ENCODE peak calls at places on chromosomes 13 and 19, in ten cellular contexts. E is RWPE1, C is cardiac fibroblast, N is NCI-H510A treated with DMSO at 0.1 percent for 48 hours, V is body of pancreas, M is fibroblast of the aortic adventitia, H is adipocyte, B is endodermal cell, S is nephron progenitor cell, D is iPS-NIHi11. A is an unnamed sample.

GRCh38 chr13:23656637-23657036 is 86.4 kb downstream of the TNFRSF19 start:
- DNase-seq in E (no peak), S (no peak), B (no peak), M (peak), C (peak), H (peak), V (peak), D (no peak), N (peak), A (no peak)

GRCh38 chr13:102769679-102770078 is 3.9 kb downstream of the TEX30 start:
- DNase-seq in H (peak), C (peak), M (peak), E (no peak), D (no peak), V (no peak), B (no peak), N (no peak), S (no peak), A (no peak)

GRCh38 chr19:57830071-57830602 is at the start of gene ZNF587B:
- DNase-seq in S (peak), N (no peak), E (no peak), M (peak), C (peak), H (peak), B (peak), D (peak), V (peak), A (peak)

GRCh38 chr13:48595330-48596127 is 58.2 kb upstream of the CYSLTR2 start:
- DNase-seq in D (peak), C (peak), V (peak), S (no peak), E (peak), B (peak), H (peak), N (no peak), M (peak), A (peak)

GRCh38 chr13:75904012-75904411 is 267.9 kb downstream of the LMO7 start:
- DNase-seq in M (no peak), B (no peak), D (no peak), H (no peak), E (no peak), N (no peak), S (no peak), C (no peak), V (no peak), A (no peak)

GRCh38 chr19:52464798-52465470 is 11.6 kb downstream of the ZNF578 start:
- DNase-seq in N (no peak), B (peak), H (no peak), D (peak), V (no peak), S (peak), E (no peak), C (no peak), M (no peak), A (no peak)

GRCh38 chr19:32605544-32605943 is 24.6 kb downstream of the PDCD5 start:
- DNase-seq in C (no peak), M (no peak), V (no peak), N (no peak), E (no peak), B (no peak), S (no peak), D (no peak), H (no peak), A (no peak)

GRCh38 chr13:102870677-102871415 is 25.0 kb downstream of the ERCC5 start:
- DNase-seq in D (peak), B (peak), N (peak), E (peak), V (peak), H (peak), M (peak), S (peak), C (peak), A (no peak)

GRCh38 chr19:30076751-30077670 is 135.0 kb downstream of the URI1 start:
- DNase-seq in N (no peak), M (no peak), B (peak), D (no peak), H (no peak), V (no peak), S (no peak), E (no peak), C (no peak), A (no peak)

GRCh38 chr19:35436477-35437141 is 11.4 kb upstream of the FFAR2 start:
- DNase-seq in E (peak), C (peak), D (no peak), M (peak), H (peak), N (no peak), S (no peak), B (no peak), V (peak), A (peak)

GRCh38 chr19:322616-323015 is 22.0 kb downstream of the MIER2 start:
- DNase-seq in N (no peak), C (no peak), H (no peak), V (no peak), D (no peak), S (no peak), B (no peak), E (no peak), M (no peak), A (no peak)

GRCh38 chr19:39199025-39199424 is 2.3 kb downstream of the NCCRP1 start:
- DNase-seq in S (peak), C (peak), D (peak), H (peak), N (no peak), V (peak), M (peak), B (no peak), E (no peak), A (no peak)

GRCh38 chr19:14333101-14333871 is 48.0 kb upstream of the ADGRE5 start:
- DNase-seq in S (peak), C (peak), B (peak), M (peak), E (peak), V (no peak), N (no peak), D (peak), H (peak), A (no peak)

GRCh38 chr13:94860981-94861407 is 148.6 kb upstream of the SOX21 start:
- DNase-seq in N (peak), S (no peak), C (peak), H (peak), D (no peak), E (no peak), V (peak), M (peak), B (no peak), A (no peak)

GRCh38 chr19:45485301-45486077 is 11.4 kb downstream of the RTN2 start:
- DNase-seq in N (peak), C (peak), D (peak), V (peak), M (peak), B (peak), E (peak), H (peak), S (peak), A (peak)

GRCh38 chr19:40443930-40444180 is 280 bp downstream of the SERTAD3 start:
- DNase-seq in E (peak), C (peak), S (no peak), D (peak), H (no peak), M (peak), N (no peak), V (no peak), B (no peak), A (no peak)

GRCh38 chr19:33751386-33751770 is 45.3 kb upstream of the KCTD15 start:
- DNase-seq in N (no peak), D (no peak), S (no peak), E (no peak), M (no peak), B (no peak), C (no peak), H (no peak), V (no peak), A (no peak)

GRCh38 chr13:82636119-82636518 is 1246.2 kb downstream of the SLITRK1 start:
- DNase-seq in V (no peak), N (no peak), H (peak), M (no peak), S (no peak), E (peak), C (no peak), D (no peak), B (no peak), A (no peak)

GRCh38 chr19:17424743-17425365 is 5.0 kb downstream of the MVB12A start:
- DNase-seq in E (no peak), B (peak), M (peak), D (peak), H (peak), S (peak), V (no peak), N (peak), C (peak), A (no peak)

GRCh38 chr19:799076-799881 is 2.0 kb downstream of the PTBP1 start:
- DNase-seq in C (peak), E (no peak), H (peak), D (no peak), S (peak), V (peak), B (peak), N (no peak), M (peak), A (peak)

GRCh38 chr19:56120371-56121179 is 520 bp downstream of the ZNF787 start:
- DNase-seq in C (peak), S (peak), N (peak), H (peak), B (peak), D (peak), V (peak), M (peak), E (peak), A (peak)

GRCh38 chr19:53671621-53672111 is 39.9 kb downstream of the DPRX start:
- DNase-seq in B (no peak), D (no peak), N (no peak), H (no peak), C (no peak), M (no peak), V (no peak), S (no peak), E (no peak), A (no peak)

GRCh38 chr19:46265217-46265828 is 31.5 kb upstream of the HIF3A start:
- DNase-seq in S (peak), N (peak), E (peak), C (peak), H (peak), B (peak), D (peak), V (peak), M (peak), A (peak)

A was measured in stimulated activated effector memory CD8-positive, alpha-beta T cell treated with anti-CD3 and anti-CD28 coated beads, Interleukin-12 subunit alpha, Interleukin-12 subunit beta, amount 100 ng/mL, for 72 hours.